ENCODE peak calls at places on chromosomes 13 and 19, in nine cellular contexts. J is MCF 10A; T is left ventricle myocardium superior; D is iPS-NIHi11; U is DMS153; L is stimulated activated CD4-positive, alpha-beta T cell treated with anti-CD3 and anti-CD28 coated beads, Interleukin-2, amount 100 ng/mL, for 48 hours; Y is NCI-H1092; N is HEK293T; I is AG04450. H is an unnamed sample.

GRCh38 chr13:91133941-91134772 is 213.3 kb upstream of the MIR17HG start:
- DNase-seq in J (peak), T (no peak), D (peak), U (peak), L (peak), Y (peak), N (peak), I (peak), H (peak)

GRCh38 chr19:14248578-14249011 is 42.6 kb upstream of the ADGRL1 start:
- DNase-seq in J (no peak), T (peak), D (peak), U (peak), L (peak), Y (peak), N (peak), I (no peak), H (peak)

GRCh38 chr19:16301999-16302694 is 22.5 kb upstream of the KLF2 start:
- DNase-seq in J (peak), T (no peak), D (no peak), U (no peak), L (no peak), Y (no peak), N (no peak), I (no peak), H (no peak)

GRCh38 chr13:26460652-26461051 is 96.8 kb upstream of the WASF3 start:
- DNase-seq in J (no peak), T (peak), D (no peak), U (no peak), L (no peak), Y (no peak), N (no peak), I (no peak), H (no peak)

GRCh38 chr13:111880185-111880584 is 186.8 kb upstream of the SOX1 start:
- DNase-seq in J (no peak), T (no peak), D (no peak), U (no peak), L (no peak), Y (no peak), N (no peak), I (no peak), H (no peak)

GRCh38 chr13:107742544-107742943 is 472.8 kb downstream of the LIG4 start:
- DNase-seq in J (no peak), T (no peak), D (no peak), U (no peak), L (no peak), Y (no peak), N (no peak), I (no peak), H (no peak)

GRCh38 chr19:2678043-2678671 is 24.3 kb downstream of the GNG7 start:
- DNase-seq in J (no peak), T (no peak), D (no peak), U (no peak), L (no peak), Y (no peak), N (no peak), I (no peak), H (no peak)

GRCh38 chr13:35858665-35859064 is 272.5 kb downstream of the DCLK1 start:
- DNase-seq in J (no peak), T (no peak), D (no peak), U (no peak), L (no peak), Y (no peak), N (no peak), I (no peak), H (no peak)

GRCh38 chr19:7500811-7501450 is 12.1 kb upstream of the PEX11G start:
- DNase-seq in J (no peak), T (peak), D (peak), U (peak), L (peak), Y (peak), N (peak), I (no peak), H (no peak)